ENCODE peak calls at places on chromosomes 7 and 10, in seven cellular contexts. W is HepG2, A is HCT116, L is H1, T is GM12878, R is SK-N-SH, P is K562. V is an unnamed sample.

GRCh38 chr7:139095194-139095659 is 14.3 kb downstream of the ZC3HAV1 start:
- DNase-seq in W (no peak), A (no peak), P (no peak), T (peak; percentile 88), L (no peak), R (no peak), V (no peak)

GRCh38 chr7:119254741-119255140 is 1018.2 kb upstream of the KCND2 start:
- DNase-seq in W (no peak), L (no peak), P (no peak), T (no peak), R (no peak), A (no peak), V (no peak)

GRCh38 chr10:33254556-33255160 is 79.8 kb downstream of the NRP1 start:
- DNase-seq in L (no peak), A (no peak), R (no peak), W (peak; percentile 56), P (no peak), T (no peak), V (no peak)

GRCh38 chr10:104344219-104344618 is 6.0 kb upstream of the ITPRIP start:
- DNase-seq in A (no peak), P (no peak), L (no peak), W (no peak), T (no peak), R (no peak), V (no peak)

GRCh38 chr10:82564353-82565218 is 689.6 kb downstream of the NRG3 start:
- DNase-seq in T (no peak), W (no peak), R (no peak), P (no peak), A (no peak), L (no peak), V (no peak)

GRCh38 chr10:97943294-97943693 is 87.1 kb downstream of the CRTAC1 start:
- DNase-seq in W (no peak), L (no peak), A (peak; percentile 8), T (no peak), P (peak; percentile 23), R (no peak), V (no peak)

GRCh38 chr7:38482521-38482920 is 148.7 kb downstream of the AMPH start:
- DNase-seq in W (no peak), T (no peak), A (no peak), P (no peak), L (no peak), R (no peak), V (peak; percentile 7)

GRCh38 chr10:114970515-114970914 is 32.5 kb downstream of the TRUB1 start:
- DNase-seq in L (peak; percentile 9), P (no peak), R (no peak), T (no peak), A (no peak), W (no peak), V (no peak)

GRCh38 chr10:69810998-69811397 is 9.3 kb downstream of the COL13A1 start:
- DNase-seq in R (no peak), P (no peak), A (no peak), T (no peak), L (no peak), W (no peak), V (no peak)

GRCh38 chr7:145123502-145123901 is 287.6 kb upstream of the TPK1 start:
- DNase-seq in A (no peak), P (no peak), L (no peak), T (no peak), W (no peak), R (no peak), V (no peak)

GRCh38 chr10:108450280-108450679 is 1285.8 kb upstream of the SORCS1 start:
- DNase-seq in R (no peak), A (no peak), P (no peak), W (no peak), T (no peak), L (no peak), V (no peak)
- H3K27ac ChIP-seq in R (no peak overlapping the region), A (no peak overlapping the region), P (no peak overlapping the region), W (no peak overlapping the region), T (no peak overlapping the region), L (no peak overlapping the region), V (no peak overlapping the region)

GRCh38 chr10:49781247-49781646 is 19.1 kb upstream of the OGDHL start:
- DNase-seq in T (no peak), R (no peak), A (no peak), W (no peak), P (no peak), L (no peak), V (no peak)

GRCh38 chr10:49778197-49778596 is 16.1 kb upstream of the OGDHL start:
- DNase-seq in P (no peak), T (no peak), R (no peak), L (no peak), W (no peak), A (no peak), V (no peak)

GRCh38 chr10:49784631-49785030 is 22.5 kb upstream of the OGDHL start:
- DNase-seq in A (no peak), P (no peak), R (peak; percentile 39), L (no peak), W (no peak), T (no peak), V (no peak)

GRCh38 chr10:49783645-49784044 is 21.5 kb upstream of the OGDHL start:
- DNase-seq in L (no peak), R (no peak), P (no peak), W (no peak), A (no peak), T (no peak), V (no peak)
- TF ChIP-seq CTCF in L (peak; percentile 17), R (no peak), P (peak; percentile 25), W (no peak), A (no peak), T (no peak), V (peak; percentile 30)

GRCh38 chr10:73877533-73878160 is 3.3 kb upstream of the CAMK2G start:
- DNase-seq in P (no peak), L (no peak), T (no peak), W (no peak), R (no peak), A (no peak), V (no peak)

GRCh38 chr10:73878365-73878764 is 4.0 kb upstream of the CAMK2G start:
- DNase-seq in T (no peak), A (no peak), P (no peak), R (no peak), L (no peak), W (no peak), V (no peak)

GRCh38 chr10:73881221-73881919 is 7.0 kb upstream of the CAMK2G start:
- DNase-seq in A (no peak), T (no peak), L (no peak), R (no peak), W (no peak), P (no peak), V (no peak)

GRCh38 chr10:73876971-73877370 is 2.6 kb upstream of the CAMK2G start:
- DNase-seq in W (no peak), A (no peak), T (no peak), R (no peak), P (no peak), L (no peak), V (no peak)

DNA sequence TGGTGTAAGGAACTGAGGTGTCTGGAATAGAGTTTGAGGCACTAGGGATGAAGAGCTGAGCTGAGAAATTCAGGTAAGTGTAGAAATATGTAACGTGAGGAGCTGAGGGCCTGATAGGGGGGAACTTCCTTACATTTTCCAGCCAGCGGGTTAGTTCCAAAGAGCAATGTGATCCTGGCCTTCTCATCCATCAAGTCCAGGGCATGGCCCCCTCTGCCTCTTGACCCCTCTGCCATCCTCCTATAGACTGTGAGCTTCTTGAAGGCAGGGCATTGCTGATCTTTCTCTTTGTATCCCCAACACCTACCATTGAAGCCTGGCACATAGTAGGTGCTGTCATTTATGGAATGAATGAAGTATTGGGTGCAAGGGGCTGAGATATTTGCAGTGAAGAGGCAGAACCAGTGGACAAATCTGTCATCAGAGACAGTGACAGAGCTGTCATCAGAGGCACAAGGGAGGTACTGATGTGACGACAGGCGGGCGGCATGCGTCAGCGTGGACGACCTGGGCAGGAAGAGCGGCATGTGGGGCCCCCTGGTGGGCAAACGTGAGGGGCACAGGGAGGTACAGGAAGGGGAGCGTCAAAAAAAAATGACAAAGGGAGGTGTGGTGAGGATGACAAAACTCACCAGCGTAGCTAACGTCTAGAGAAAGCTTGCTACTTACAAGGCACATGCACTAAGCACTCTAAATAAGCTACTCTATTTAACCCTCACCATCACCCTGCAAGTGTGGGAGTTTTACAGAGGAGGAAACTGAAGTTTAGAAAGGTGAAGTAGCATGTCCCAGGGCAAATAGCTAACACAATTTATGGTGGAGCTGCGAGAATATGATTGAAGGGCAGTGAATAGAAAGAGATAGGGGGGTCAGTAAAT is 5.2 kb upstream of the CAMK2G start:
- DNase-seq in A (peak; percentile 81), W (peak; percentile 74), R (peak; percentile 89), P (peak; percentile 90), L (peak; percentile 50), T (no peak), V (peak; percentile 56)
- TF ChIP-seq SIN3A in A (no peak), W (no peak), R (peak; percentile 80), P (no peak), L (peak; percentile 78), T (no peak), V (no peak)

GRCh38 chr10:132444877-132445351 is 47.9 kb downstream of the PWWP2B start:
- DNase-seq in T (no peak), P (no peak), A (no peak), W (no peak), R (no peak), L (no peak), V (no peak)

GRCh38 chr10:132443998-132444876 is 47.2 kb downstream of the PWWP2B start:
- DNase-seq in T (no peak), R (no peak), A (no peak), P (peak; percentile 67), W (no peak), L (no peak), V (no peak)

GRCh38 chr10:132446195-132446581 is 49.2 kb downstream of the PWWP2B start:
- DNase-seq in W (no peak), R (no peak), T (no peak), P (no peak), A (no peak), L (no peak), V (no peak)

GRCh38 chr10:132446661-132447445 is 49.9 kb downstream of the PWWP2B start:
- DNase-seq in R (peak; percentile 66), P (peak; percentile 46), W (peak; percentile 83), A (peak; percentile 48), T (peak; percentile 21), L (no peak), V (no peak)

DNA sequence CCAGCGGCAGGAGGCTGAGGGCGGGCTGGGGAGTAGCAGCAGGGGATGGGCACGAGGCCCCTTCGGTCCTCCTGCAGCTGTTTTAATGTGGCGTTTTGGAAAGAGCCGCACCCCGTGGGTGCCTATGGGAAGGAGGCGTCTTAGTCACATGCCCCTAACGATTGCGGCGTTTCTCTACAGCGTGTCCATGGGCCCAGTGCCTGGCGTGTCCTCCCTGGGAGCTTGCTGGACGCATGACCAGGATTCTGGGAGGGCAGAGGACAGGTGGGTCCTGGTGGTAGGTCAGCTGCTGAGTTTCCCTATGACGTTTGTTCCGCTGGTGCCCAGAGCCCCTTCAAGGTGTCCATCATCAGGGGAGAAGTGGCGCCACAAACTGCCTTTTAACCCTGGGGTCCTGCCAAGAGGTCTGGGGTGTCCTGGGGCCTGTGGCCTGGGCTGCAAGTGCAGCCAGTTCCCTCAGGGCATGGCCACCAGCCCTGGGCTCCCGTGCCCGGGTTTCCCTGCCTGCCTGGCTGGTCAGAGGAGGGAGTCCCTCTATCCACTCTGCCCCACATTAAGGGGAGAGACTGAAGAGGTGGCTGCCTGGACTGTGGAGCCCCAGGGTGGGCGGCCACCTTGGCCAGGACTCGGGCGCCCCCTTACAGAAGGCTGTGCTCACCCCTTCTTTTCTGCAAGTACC is 48.7 kb downstream of the PWWP2B start:
- DNase-seq in A (no peak), L (no peak), T (no peak), P (no peak), W (no peak), R (no peak), V (no peak)
- H3K27ac ChIP-seq in A (peak overlapping the region; percentile 99), L (no peak overlapping the region), T (no peak overlapping the region), P (no peak overlapping the region), W (no peak overlapping the region), R (no peak overlapping the region), V (peak overlapping the region; percentile 98)

V was measured in Panc1.